ENCODE peak calls at places on chromosomes 2 and 18, in nine cellular contexts. M is osteoblast; R is CD4-positive, alpha-beta T cell; B is astrocyte of the spinal cord; Y is AG10803; N is GM12865; F is neural progenitor cell; H is fibroblast of mammary gland; L is astrocyte. I is an unnamed sample.

GRCh38 chr18:58578835-58579560 is 49.9 kb downstream of the ALPK2 start:
- DNase-seq in R (no peak), Y (peak), L (peak), H (peak), B (peak), F (no peak), N (no peak), M (peak), I (peak)

GRCh38 chr2:112001942-112002341 is 53.1 kb upstream of the TMEM87B start:
- DNase-seq in F (no peak), L (peak), M (no peak), N (no peak), B (peak), Y (no peak), R (no peak), H (peak), I (no peak)

GRCh38 chr2:55995206-55995605 is 71.6 kb upstream of the EFEMP1 start:
- DNase-seq in M (no peak), B (no peak), R (no peak), N (no peak), H (peak), F (no peak), Y (no peak), L (no peak), I (no peak)

GRCh38 chr2:237074211-237074993 is 11.3 kb upstream of the COPS8 start:
- DNase-seq in F (no peak), L (peak), N (no peak), H (no peak), M (no peak), Y (no peak), B (no peak), R (no peak), I (no peak)

GRCh38 chr18:73690222-73690621 is 457.4 kb downstream of the FBXO15 start:
- DNase-seq in B (no peak), L (no peak), H (no peak), Y (no peak), R (no peak), N (no peak), M (no peak), F (peak), I (no peak)

GRCh38 chr2:120546077-120546864 is 189.4 kb upstream of the GLI2 start:
- DNase-seq in M (peak), R (no peak), F (peak), L (peak), H (peak), Y (peak), B (peak), N (no peak), I (no peak)

GRCh38 chr2:161139098-161139987 is 20.9 kb upstream of the TANK start:
- DNase-seq in M (peak), L (peak), R (no peak), H (peak), N (peak), B (peak), Y (peak), F (no peak), I (no peak)

GRCh38 chr2:11636593-11637295 is 33.3 kb downstream of the NTSR2 start:
- DNase-seq in N (no peak), M (peak), R (no peak), L (no peak), H (no peak), F (no peak), B (no peak), Y (no peak), I (no peak)

GRCh38 chr2:98461650-98462049 is 17.0 kb downstream of the INPP4A start:
- DNase-seq in F (no peak), B (no peak), R (no peak), M (no peak), L (no peak), N (peak), Y (no peak), H (no peak), I (no peak)

GRCh38 chr18:47595816-47596501 is 334.5 kb downstream of the SMAD2 start:
- DNase-seq in Y (no peak), N (peak), L (no peak), M (no peak), F (peak), R (no peak), B (no peak), H (peak), I (no peak)

GRCh38 chr2:14716319-14716718 is 83.8 kb downstream of the LRATD1 start:
- DNase-seq in F (no peak), N (no peak), B (no peak), H (no peak), L (no peak), R (no peak), M (no peak), Y (no peak), I (no peak)

GRCh38 chr18:28541941-28542340 is 365.0 kb upstream of the CDH2 start:
- DNase-seq in M (no peak), R (no peak), H (no peak), L (no peak), F (no peak), B (no peak), Y (no peak), N (no peak), I (no peak)

GRCh38 chr18:59323931-59324622 is 5.6 kb upstream of the CPLX4 start:
- DNase-seq in N (no peak), M (peak), L (peak), Y (peak), H (peak), F (peak), B (peak), R (no peak), I (no peak)

GRCh38 chr2:206201075-206201848 is 41.6 kb downstream of the EEF1B2 start:
- DNase-seq in Y (no peak), N (no peak), B (no peak), F (no peak), H (no peak), R (no peak), M (no peak), L (no peak), I (no peak)

GRCh38 chr2:226426292-226426736 is 373.3 kb downstream of the IRS1 start:
- DNase-seq in H (peak), N (no peak), R (no peak), L (peak), B (peak), M (peak), F (no peak), Y (peak), I (no peak)

GRCh38 chr2:226424971-226425370 is 374.6 kb downstream of the IRS1 start:
- DNase-seq in B (no peak), H (no peak), F (peak), M (no peak), N (no peak), L (no peak), Y (no peak), R (no peak), I (no peak)

GRCh38 chr2:226429476-226429875 is 370.1 kb downstream of the IRS1 start:
- DNase-seq in N (no peak), R (no peak), Y (no peak), M (no peak), B (no peak), H (no peak), F (no peak), L (no peak), I (no peak)

GRCh38 chr2:226431301-226431955 is 368.2 kb downstream of the IRS1 start:
- DNase-seq in F (no peak), R (no peak), Y (peak), B (peak), M (no peak), N (no peak), L (peak), H (no peak), I (no peak)

GRCh38 chr2:226427538-226428307 is 371.9 kb downstream of the IRS1 start:
- DNase-seq in L (peak), M (no peak), R (no peak), B (peak), Y (peak), N (no peak), H (peak), F (no peak), I (no peak)
- TF ChIP-seq CTCF in L (no peak), M (no peak), R (no peak), B (peak), Y (peak), N (no peak), H (peak), F (no peak), I (no peak)

GRCh38 chr2:17171446-17172049 is 346.7 kb downstream of the RAD51AP2 start:
- DNase-seq in M (no peak), L (peak), Y (peak), R (no peak), B (peak), F (peak), H (peak), N (peak), I (no peak)
- TF ChIP-seq CTCF in M (no peak), L (peak), Y (peak), R (no peak), B (peak), F (peak), H (peak), N (peak), I (peak)

GRCh38 chr18:7927119-7927518 is 360.0 kb downstream of the PTPRM start:
- DNase-seq in L (peak), H (no peak), M (peak), N (no peak), R (no peak), Y (no peak), F (no peak), B (no peak), I (no peak)

GRCh38 chr18:7923105-7923504 is 356.0 kb downstream of the PTPRM start:
- DNase-seq in B (no peak), L (no peak), M (no peak), F (no peak), N (no peak), R (no peak), H (no peak), Y (no peak), I (no peak)

GRCh38 chr18:7924616-7925015 is 357.5 kb downstream of the PTPRM start:
- DNase-seq in M (no peak), N (no peak), Y (no peak), F (no peak), H (no peak), B (no peak), L (no peak), R (no peak), I (no peak)

GRCh38 chr18:7921938-7922587 is 354.9 kb downstream of the PTPRM start:
- DNase-seq in L (peak), M (no peak), R (no peak), B (peak), F (no peak), Y (peak), N (no peak), H (peak), I (no peak)

DNA sequence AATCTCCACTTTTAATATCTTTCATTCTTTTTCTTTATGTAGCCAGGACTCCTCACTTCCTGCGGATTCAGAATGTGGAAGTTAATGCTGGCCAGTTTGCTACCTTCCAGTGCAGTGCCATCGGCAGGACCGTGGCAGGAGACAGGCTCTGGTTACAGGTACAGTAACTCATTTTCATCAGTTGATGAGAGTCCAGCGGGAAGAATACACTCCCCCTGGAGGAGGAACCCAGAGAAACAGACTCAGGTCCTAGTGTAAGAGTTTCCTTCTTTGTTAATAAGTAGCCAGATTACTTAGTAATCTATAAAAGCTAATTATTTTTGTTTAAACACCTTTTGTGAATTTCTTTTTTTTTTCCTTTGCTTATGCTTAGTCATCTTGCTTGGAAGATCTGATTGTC is 359.4 kb downstream of the PTPRM start:
- DNase-seq in B (no peak), F (peak), Y (no peak), R (no peak), L (no peak), N (no peak), H (no peak), M (no peak), I (no peak)
- TF ChIP-seq CTCF in B (peak), F (peak), Y (no peak), R (no peak), L (no peak), N (no peak), H (peak), M (peak), I (peak)

GRCh38 chr2:196849895-196850294 is 40.7 kb upstream of the C2orf66 start:
- DNase-seq in H (peak), F (peak), R (no peak), L (peak), N (no peak), M (peak), Y (peak), B (peak), I (no peak)
- TF ChIP-seq CTCF in H (peak), F (peak), R (no peak), L (peak), N (peak), M (peak), Y (peak), B (peak), I (peak)